ENCODE peak calls at places on chromosomes 4 and X, in four cellular contexts. One of them, this sample, is unnamed.

GRCh38 chr4:98334461-98334860 is 73.3 kb downstream of the RAP1GDS1 start:
- DNase-seq in H1: no peak
- DNase-seq in HepG2: no peak
- DNase-seq in GM12878: no peak
- DNase-seq in this sample: no peak

GRCh38 chr4:6272863-6273660 is 3.4 kb downstream of the WFS1 start:
- DNase-seq in H1: no peak
- DNase-seq in HepG2: peak
- DNase-seq in GM12878: no peak
- DNase-seq in this sample: no peak

GRCh38 chrX:11151799-11152591 is 40.9 kb downstream of the HCCS start:
- DNase-seq in H1: no peak
- DNase-seq in HepG2: no peak
- DNase-seq in GM12878: no peak
- DNase-seq in this sample: no peak

GRCh38 chr4:147814334-147814733 is 82.4 kb downstream of the ARHGAP10 start:
- DNase-seq in H1: no peak
- DNase-seq in HepG2: no peak
- DNase-seq in GM12878: no peak
- DNase-seq in this sample: no peak

GRCh38 chr4:167964766-167965373 is 127.5 kb upstream of the ANXA10 start:
- DNase-seq in H1: no peak
- DNase-seq in HepG2: no peak
- DNase-seq in GM12878: no peak
- DNase-seq in this sample: no peak

GRCh38 chrX:47172971-47173792 is 20.4 kb upstream of the UBA1 start:
- DNase-seq in H1: no peak
- DNase-seq in HepG2: no peak
- DNase-seq in GM12878: no peak
- DNase-seq in this sample: no peak

GRCh38 chr4:119035941-119036737 is 99.5 kb upstream of the MYOZ2 start:
- DNase-seq in H1: no peak
- DNase-seq in HepG2: no peak
- DNase-seq in GM12878: no peak
- DNase-seq in this sample: no peak

GRCh38 chr4:103934178-103934789 is 214.5 kb upstream of the TACR3 start:
- DNase-seq in H1: no peak
- DNase-seq in HepG2: peak
- DNase-seq in GM12878: no peak
- DNase-seq in this sample: no peak

GRCh38 chr4:11769425-11769824 is 340.7 kb upstream of the HS3ST1 start:
- DNase-seq in H1: no peak
- DNase-seq in HepG2: no peak
- DNase-seq in GM12878: no peak
- DNase-seq in this sample: no peak

GRCh38 chr4:169571435-169571834 is 40.9 kb downstream of the NEK1 start:
- DNase-seq in H1: no peak
- DNase-seq in HepG2: no peak
- DNase-seq in GM12878: no peak
- DNase-seq in this sample: no peak

GRCh38 chr4:120083152-120083551 is 16.5 kb upstream of the MAD2L1 start:
- DNase-seq in H1: no peak
- DNase-seq in HepG2: no peak
- DNase-seq in GM12878: no peak
- DNase-seq in this sample: no peak

GRCh38 chr4:3451956-3452355 is 10.2 kb downstream of the HGFAC start:
- DNase-seq in H1: no peak
- DNase-seq in HepG2: no peak
- DNase-seq in GM12878: no peak
- DNase-seq in this sample: no peak

GRCh38 chr4:86129546-86129945 is 230.3 kb downstream of the MAPK10 start:
- DNase-seq in H1: no peak
- DNase-seq in HepG2: no peak
- DNase-seq in GM12878: no peak
- DNase-seq in this sample: no peak

GRCh38 chrX:114519524-114519923 is 64.4 kb upstream of the HTR2C start:
- DNase-seq in H1: no peak
- DNase-seq in HepG2: no peak
- DNase-seq in GM12878: no peak
- DNase-seq in this sample: no peak

GRCh38 chr4:924107-925096 is 7.7 kb downstream of the GAK start:
- DNase-seq in H1: no peak
- DNase-seq in HepG2: no peak
- DNase-seq in GM12878: peak
- DNase-seq in this sample: no peak

GRCh38 chr4:23819041-23819511 is 70.8 kb downstream of the PPARGC1A start:
- DNase-seq in H1: no peak
- DNase-seq in HepG2: no peak
- DNase-seq in GM12878: no peak
- DNase-seq in this sample: no peak

GRCh38 chr4:1577818-1578217 is 106.3 kb downstream of the FAM53A start:
- DNase-seq in H1: no peak
- DNase-seq in HepG2: no peak
- DNase-seq in GM12878: no peak
- DNase-seq in this sample: no peak

GRCh38 chr4:24884925-24885324 is 27.9 kb downstream of the CCDC149 start:
- DNase-seq in H1: no peak
- DNase-seq in HepG2: no peak
- DNase-seq in GM12878: no peak
- DNase-seq in this sample: no peak

GRCh38 chr4:183241322-183241640 is 78.8 kb downstream of the CLDN22 start:
- DNase-seq in H1: no peak
- DNase-seq in HepG2: no peak
- DNase-seq in GM12878: no peak
- DNase-seq in this sample: no peak

GRCh38 chrX:79161655-79162054 is 17.2 kb downstream of the GPR174 start:
- DNase-seq in H1: no peak
- DNase-seq in HepG2: no peak
- DNase-seq in GM12878: peak
- DNase-seq in this sample: no peak

GRCh38 chr4:94758700-94759399 is 1.1 kb downstream of the BMPR1B start:
- DNase-seq in H1: no peak
- DNase-seq in HepG2: no peak
- DNase-seq in GM12878: no peak
- DNase-seq in this sample: no peak

GRCh38 chr4:3186609-3187008 is 62.4 kb upstream of the MSANTD1 start:
- DNase-seq in H1: no peak
- DNase-seq in HepG2: no peak
- DNase-seq in GM12878: no peak
- DNase-seq in this sample: no peak

GRCh38 chr4:82287720-82288119 is 86.1 kb downstream of the HNRNPD start:
- DNase-seq in H1: no peak
- DNase-seq in HepG2: no peak
- DNase-seq in GM12878: no peak
- DNase-seq in this sample: no peak

GRCh38 chr4:95107635-95108034 is 349.9 kb downstream of the BMPR1B start:
- DNase-seq in H1: no peak
- DNase-seq in HepG2: peak
- DNase-seq in GM12878: no peak
- DNase-seq in this sample: no peak

GRCh38 chr4:82643994-82644730 is 82.4 kb upstream of the TMEM150C start:
- DNase-seq in H1: no peak
- DNase-seq in HepG2: no peak
- DNase-seq in GM12878: no peak
- DNase-seq in this sample: no peak

GRCh38 chr4:61468091-61468720 is 268.1 kb downstream of the ADGRL3 start:
- DNase-seq in H1: no peak
- DNase-seq in HepG2: no peak
- DNase-seq in GM12878: no peak
- DNase-seq in this sample: no peak

GRCh38 chr4:972651-973424 is 531 bp downstream of the DGKQ start:
- DNase-seq in H1: no peak
- DNase-seq in HepG2: no peak
- DNase-seq in GM12878: no peak
- DNase-seq in this sample: no peak

GRCh38 chrX:154399527-154400368 is 1.6 kb downstream of the RPL10 start:
- DNase-seq in H1: no peak
- DNase-seq in HepG2: no peak
- DNase-seq in GM12878: no peak
- DNase-seq in this sample: no peak

GRCh38 chr4:8688041-8688907 is 95.7 kb downstream of the CPZ start:
- DNase-seq in H1: peak
- DNase-seq in HepG2: no peak
- DNase-seq in GM12878: no peak
- DNase-seq in this sample: peak

GRCh38 chr4:1325681-1326635 is 21.1 kb upstream of the UVSSA start:
- DNase-seq in H1: no peak
- DNase-seq in HepG2: no peak
- DNase-seq in GM12878: no peak
- DNase-seq in this sample: no peak

GRCh38 chrX:10174810-10175209 is 18.0 kb downstream of the CLCN4 start:
- DNase-seq in H1: no peak
- DNase-seq in HepG2: no peak
- DNase-seq in GM12878: no peak
- DNase-seq in this sample: no peak

GRCh38 chr4:24476209-24476781 is 108.1 kb downstream of the DHX15 start:
- DNase-seq in H1: no peak
- DNase-seq in HepG2: no peak
- DNase-seq in GM12878: no peak
- DNase-seq in this sample: no peak

GRCh38 chrX:16113978-16114554 is 9.3 kb upstream of the GRPR start:
- DNase-seq in H1: no peak
- DNase-seq in HepG2: no peak
- DNase-seq in GM12878: no peak
- DNase-seq in this sample: no peak

GRCh38 chr4:16082424-16083216 is 1.2 kb downstream of the PROM1 start:
- DNase-seq in H1: peak
- DNase-seq in HepG2: peak
- DNase-seq in GM12878: no peak
- DNase-seq in this sample: peak

GRCh38 chr4:112636688-112637551 is at the start of the genes LARP7 and ZGRF1:
- DNase-seq in H1: peak
- DNase-seq in HepG2: peak
- DNase-seq in GM12878: peak
- DNase-seq in this sample: peak

GRCh38 chr4:112637552-112637866 is 566 bp downstream of the LARP7 start:
- DNase-seq in H1: no peak
- DNase-seq in HepG2: no peak
- DNase-seq in GM12878: no peak
- DNase-seq in this sample: no peak

GRCh38 chr4:112633477-112634235 is 3.1 kb downstream of the ZGRF1 start:
- DNase-seq in H1: no peak
- DNase-seq in HepG2: peak
- DNase-seq in GM12878: peak
- DNase-seq in this sample: no peak
- H3K9ac ChIP-seq in H1: no peak
- H3K9ac ChIP-seq in HepG2: no peak
- H3K9ac ChIP-seq in GM12878: no peak
- H3K9ac ChIP-seq in this sample: no peak

GRCh38 chr4:113978561-113979156 is 788 bp downstream of the ARSJ start:
- DNase-seq in H1: no peak
- DNase-seq in HepG2: no peak
- DNase-seq in GM12878: no peak
- DNase-seq in this sample: no peak

GRCh38 chr4:113979973-113980615 is 647 bp upstream of the ARSJ start:
- DNase-seq in H1: peak
- DNase-seq in HepG2: no peak
- DNase-seq in GM12878: no peak
- DNase-seq in this sample: no peak

GRCh38 chr4:113979157-113979972 is at the start of gene ARSJ:
- DNase-seq in H1: peak
- DNase-seq in HepG2: no peak
- DNase-seq in GM12878: no peak
- DNase-seq in this sample: no peak

GRCh38 chr4:113982181-113982580 is 2.7 kb upstream of the ARSJ start:
- DNase-seq in H1: no peak
- DNase-seq in HepG2: no peak
- DNase-seq in GM12878: no peak
- DNase-seq in this sample: no peak

GRCh38 chr4:113981591-113981990 is 2.1 kb upstream of the ARSJ start:
- DNase-seq in H1: no peak
- DNase-seq in HepG2: no peak
- DNase-seq in GM12878: no peak
- DNase-seq in this sample: no peak
- TF ChIP-seq SUZ12 in H1: no peak
- TF ChIP-seq SUZ12 in HepG2: no peak
- TF ChIP-seq SUZ12 in GM12878: no peak
- TF ChIP-seq SUZ12 in this sample: no peak

DNA sequence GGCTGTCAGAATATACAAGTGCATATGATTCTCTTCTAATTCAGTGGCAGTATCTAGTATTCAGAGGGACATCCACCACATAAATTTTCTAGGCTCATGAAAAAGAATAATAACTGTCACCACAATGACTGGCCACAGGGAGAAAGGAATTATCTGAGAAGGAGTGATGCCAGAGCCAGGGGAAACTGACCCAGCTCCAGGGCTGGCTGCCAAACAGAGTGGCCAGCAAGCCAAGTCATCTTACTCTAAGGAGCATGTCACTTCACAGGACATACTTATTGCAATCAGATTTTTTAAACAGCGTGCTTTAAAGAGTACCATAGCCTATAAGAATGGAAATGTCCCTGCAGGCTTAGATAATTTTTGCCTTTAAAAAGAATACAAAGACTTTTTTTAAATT is 5.8 kb upstream of the SEPTIN11 start:
- DNase-seq in H1: no peak
- DNase-seq in HepG2: no peak
- DNase-seq in GM12878: no peak
- DNase-seq in this sample: no peak
- H3K9ac ChIP-seq in H1: no peak
- H3K9ac ChIP-seq in HepG2: no peak
- H3K9ac ChIP-seq in GM12878: no peak
- H3K9ac ChIP-seq in this sample: no peak

GRCh38 chr4:101119141-101119540 is 228.2 kb downstream of the PPP3CA start:
- DNase-seq in H1: no peak
- DNase-seq in HepG2: no peak
- DNase-seq in GM12878: no peak
- DNase-seq in this sample: no peak

GRCh38 chr4:101115841-101116240 is 231.5 kb downstream of the PPP3CA start:
- DNase-seq in H1: no peak
- DNase-seq in HepG2: no peak
- DNase-seq in GM12878: no peak
- DNase-seq in this sample: no peak

GRCh38 chr4:101118641-101119040 is 228.7 kb downstream of the PPP3CA start:
- DNase-seq in H1: no peak
- DNase-seq in HepG2: no peak
- DNase-seq in GM12878: no peak
- DNase-seq in this sample: no peak

GRCh38 chr4:101114936-101115372 is 232.4 kb downstream of the PPP3CA start:
- DNase-seq in H1: peak
- DNase-seq in HepG2: peak
- DNase-seq in GM12878: no peak
- DNase-seq in this sample: peak
- TF ChIP-seq SUZ12 in H1: no peak
- TF ChIP-seq SUZ12 in HepG2: no peak
- TF ChIP-seq SUZ12 in GM12878: no peak
- TF ChIP-seq SUZ12 in this sample: no peak

This sample was measured in NT2/D1.